ENCODE peak calls at places on chromosomes 3 and 15, in four cellular contexts. D is neuronal stem cell, M is kidney tubule cell, A is T-helper 2 cell. G is an unnamed sample.

GRCh38 chr3:53161820-53162671 is 1.0 kb downstream of the PRKCD start:
- DNase-seq in D (no peak), M (peak), A (peak), G (peak)

GRCh38 chr3:8822141-8822540 is 52.7 kb upstream of the OXTR start:
- DNase-seq in D (no peak), M (peak), A (no peak), G (no peak)

GRCh38 chr15:57160823-57161560 is 215.3 kb upstream of the CGNL1 start:
- DNase-seq in D (no peak), M (peak), A (no peak), G (no peak)

GRCh38 chr15:84961114-84961452 is 20.6 kb upstream of the PDE8A start:
- DNase-seq in D (no peak), M (peak), A (no peak), G (no peak)

GRCh38 chr3:180617049-180617448 is 15.1 kb downstream of the TTC14 start:
- DNase-seq in D (no peak), M (peak), A (no peak), G (no peak)

GRCh38 chr3:133888739-133889340 is 6.8 kb downstream of the RAB6B start:
- DNase-seq in D (no peak), M (no peak), A (no peak), G (no peak)

GRCh38 chr3:185896565-185896964 is 41.2 kb downstream of the TRA2B start:
- DNase-seq in D (no peak), M (no peak), A (no peak), G (no peak)

GRCh38 chr3:31544634-31545033 is 11.9 kb downstream of the STT3B start:
- DNase-seq in D (no peak), M (no peak), A (no peak), G (peak)

GRCh38 chr3:44995142-44995770 is 19.2 kb downstream of the EXOSC7 start:
- DNase-seq in D (no peak), M (peak), A (no peak), G (no peak)

GRCh38 chr3:105853801-105854432 is 14.9 kb downstream of the CBLB start:
- DNase-seq in D (no peak), M (no peak), A (no peak), G (no peak)

GRCh38 chr15:52559583-52559982 is 9.2 kb downstream of the ARPP19 start:
- DNase-seq in D (no peak), M (no peak), A (peak), G (no peak)

GRCh38 chr15:72112111-72112510 is 5.8 kb downstream of the MYO9A start:
- DNase-seq in D (no peak), M (no peak), A (no peak), G (no peak)

GRCh38 chr3:10444511-10444910 is 60.9 kb downstream of the ATP2B2 start:
- DNase-seq in D (no peak), M (no peak), A (no peak), G (no peak)

GRCh38 chr15:69930754-69931153 is 167.0 kb downstream of the TLE3 start:
- DNase-seq in D (no peak), M (no peak), A (no peak), G (no peak)

GRCh38 chr3:188400494-188401243 is 246.7 kb downstream of the LPP start:
- DNase-seq in D (no peak), M (no peak), A (peak), G (no peak)

GRCh38 chr3:69108813-69109212 is 13.6 kb downstream of the LMOD3 start:
- DNase-seq in D (no peak), M (no peak), A (no peak), G (no peak)

GRCh38 chr3:46695962-46696922 is 2.8 kb upstream of the ALS2CL start:
- DNase-seq in D (no peak), M (peak), A (peak), G (no peak)

GRCh38 chr15:64070965-64071851 is 22.4 kb downstream of the CIAO2A start:
- DNase-seq in D (no peak), M (peak), A (no peak), G (no peak)

GRCh38 chr3:96480881-96481280 is 333.5 kb upstream of the EPHA6 start:
- DNase-seq in D (no peak), M (no peak), A (no peak), G (no peak)

GRCh38 chr3:187368765-187369450 is 723 bp downstream of the RTP4 start:
- DNase-seq in D (no peak), M (peak), A (peak), G (no peak)